ENCODE peak calls at places on chromosomes 3 and 15, in six cellular contexts. One of them, this sample, is unnamed.

GRCh38 chr3:52777959-52778805 is 783 bp downstream of the ITIH1 start:
- DNase-seq in GM12878: no peak
- DNase-seq in K562: no peak
- DNase-seq in H1: no peak
- DNase-seq in HCT116: no peak
- DNase-seq in SK-N-SH: no peak
- DNase-seq in this sample: no peak

GRCh38 chr3:149409351-149409750 is 31.9 kb upstream of the TM4SF1 start:
- DNase-seq in GM12878: no peak
- DNase-seq in K562: no peak
- DNase-seq in H1: no peak
- DNase-seq in HCT116: no peak
- DNase-seq in SK-N-SH: no peak
- DNase-seq in this sample: no peak

GRCh38 chr3:52039846-52040245 is 16.5 kb downstream of the DUSP7 start:
- DNase-seq in GM12878: no peak
- DNase-seq in K562: no peak
- DNase-seq in H1: no peak
- DNase-seq in HCT116: no peak
- DNase-seq in SK-N-SH: no peak
- DNase-seq in this sample: no peak

GRCh38 chr3:195224156-195224979 is 46.6 kb downstream of the XXYLT1 start:
- DNase-seq in GM12878: no peak
- DNase-seq in K562: no peak
- DNase-seq in H1: no peak
- DNase-seq in HCT116: no peak
- DNase-seq in SK-N-SH: no peak
- DNase-seq in this sample: no peak

GRCh38 chr3:52456169-52456799 is 880 bp downstream of the NISCH start:
- DNase-seq in GM12878: no peak
- DNase-seq in K562: peak
- DNase-seq in H1: no peak
- DNase-seq in HCT116: no peak
- DNase-seq in SK-N-SH: peak
- DNase-seq in this sample: peak

GRCh38 chr3:43855674-43856299 is 165.0 kb downstream of the ABHD5 start:
- DNase-seq in GM12878: peak
- DNase-seq in K562: peak
- DNase-seq in H1: no peak
- DNase-seq in HCT116: peak
- DNase-seq in SK-N-SH: peak
- DNase-seq in this sample: peak

GRCh38 chr3:120170223-120170622 is 76.0 kb upstream of the GSK3B start:
- DNase-seq in GM12878: no peak
- DNase-seq in K562: no peak
- DNase-seq in H1: no peak
- DNase-seq in HCT116: peak
- DNase-seq in SK-N-SH: no peak
- DNase-seq in this sample: no peak

GRCh38 chr3:109803274-109803673 is 465.9 kb upstream of the DPPA4 start:
- DNase-seq in GM12878: no peak
- DNase-seq in K562: no peak
- DNase-seq in H1: no peak
- DNase-seq in HCT116: peak
- DNase-seq in SK-N-SH: peak
- DNase-seq in this sample: no peak

GRCh38 chr3:139870000-139870675 is 64.8 kb upstream of the CLSTN2 start:
- DNase-seq in GM12878: no peak
- DNase-seq in K562: no peak
- DNase-seq in H1: no peak
- DNase-seq in HCT116: no peak
- DNase-seq in SK-N-SH: no peak
- DNase-seq in this sample: no peak

GRCh38 chr3:11567516-11568467 is 75.9 kb downstream of the VGLL4 start:
- DNase-seq in GM12878: no peak
- DNase-seq in K562: no peak
- DNase-seq in H1: no peak
- DNase-seq in HCT116: peak
- DNase-seq in SK-N-SH: no peak
- DNase-seq in this sample: peak

DNA sequence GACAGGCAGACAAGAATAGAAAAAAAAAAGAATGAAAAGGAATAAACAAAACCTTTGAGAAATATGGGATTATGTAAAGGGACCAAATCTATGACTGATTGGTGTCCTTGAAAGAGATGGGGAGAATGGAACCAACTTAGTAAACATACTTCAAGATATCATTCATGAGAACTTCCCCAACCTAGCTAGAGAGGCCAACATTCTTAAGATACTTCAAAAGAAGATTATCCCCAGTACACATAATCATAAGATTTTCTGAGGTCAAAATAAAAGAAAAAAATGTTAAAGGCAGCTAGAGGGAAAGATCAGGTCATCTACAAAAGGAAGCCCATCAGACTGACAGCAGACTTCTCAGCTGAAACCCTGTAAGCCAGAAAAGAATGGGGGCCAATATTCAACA is 91.4 kb upstream of the PSMD6 start:
- DNase-seq in GM12878: no peak
- DNase-seq in K562: no peak
- DNase-seq in H1: no peak
- DNase-seq in HCT116: no peak
- DNase-seq in SK-N-SH: no peak
- DNase-seq in this sample: no peak
- TF ChIP-seq POLR2AphosphoS5 in GM12878: no peak
- TF ChIP-seq POLR2AphosphoS5 in K562: no peak
- TF ChIP-seq POLR2AphosphoS5 in H1: no peak
- TF ChIP-seq POLR2AphosphoS5 in HCT116: no peak
- TF ChIP-seq POLR2AphosphoS5 in SK-N-SH: no peak
- TF ChIP-seq POLR2AphosphoS5 in this sample: no peak

DNA sequence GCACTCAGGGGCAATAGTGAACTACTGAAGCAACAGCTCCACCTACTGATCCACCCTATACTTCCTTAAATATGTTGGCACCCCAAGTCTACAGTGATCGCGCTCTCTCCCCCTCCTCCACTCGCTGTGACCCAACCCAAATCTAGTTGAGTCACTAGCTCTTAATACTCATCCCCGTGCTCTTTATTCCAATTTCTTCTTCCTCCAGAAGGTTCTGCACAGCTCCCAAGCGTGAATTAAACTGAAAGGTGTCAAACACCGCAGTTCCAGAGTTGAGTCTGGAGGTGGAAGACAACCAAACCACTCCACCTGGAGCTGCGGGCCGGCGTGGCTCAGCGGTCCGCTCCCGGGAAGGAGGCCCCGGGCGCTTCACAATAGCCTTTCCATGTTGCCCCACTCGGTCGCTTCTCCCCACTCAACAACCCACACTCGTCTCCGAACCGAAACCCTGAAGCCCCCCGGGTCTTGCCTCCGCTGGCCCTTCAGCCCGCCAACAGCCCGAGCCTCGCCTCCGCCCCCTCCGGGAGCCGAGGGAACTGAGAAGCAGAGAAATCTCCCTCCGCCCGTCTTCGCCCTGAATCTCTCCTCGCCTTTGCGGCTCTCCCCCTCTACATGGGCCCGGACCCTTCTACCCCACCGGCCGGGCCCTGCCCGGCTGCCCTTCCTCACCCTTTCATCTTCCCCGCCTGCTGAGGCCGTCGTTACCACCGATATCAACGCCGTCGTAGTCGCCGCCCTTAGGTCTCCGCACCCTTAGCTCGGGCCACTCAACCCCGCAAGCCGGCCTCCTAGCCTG is 578 bp downstream of the NAA50 start:
- DNase-seq in GM12878: peak
- DNase-seq in K562: peak
- DNase-seq in H1: peak
- DNase-seq in HCT116: peak
- DNase-seq in SK-N-SH: peak
- DNase-seq in this sample: peak
- H2AFZ ChIP-seq in GM12878: peak
- H2AFZ ChIP-seq in K562: peak
- H2AFZ ChIP-seq in H1: peak
- H2AFZ ChIP-seq in HCT116: no peak
- H2AFZ ChIP-seq in SK-N-SH: peak
- H2AFZ ChIP-seq in this sample: peak

GRCh38 chr3:33096103-33096868 is 660 bp downstream of the GLB1 start:
- DNase-seq in GM12878: no peak
- DNase-seq in K562: peak
- DNase-seq in H1: no peak
- DNase-seq in HCT116: no peak
- DNase-seq in SK-N-SH: peak
- DNase-seq in this sample: peak
- TF ChIP-seq POLR2AphosphoS5 in GM12878: no peak
- TF ChIP-seq POLR2AphosphoS5 in K562: no peak
- TF ChIP-seq POLR2AphosphoS5 in H1: no peak
- TF ChIP-seq POLR2AphosphoS5 in HCT116: no peak
- TF ChIP-seq POLR2AphosphoS5 in SK-N-SH: no peak
- TF ChIP-seq POLR2AphosphoS5 in this sample: no peak

DNA sequence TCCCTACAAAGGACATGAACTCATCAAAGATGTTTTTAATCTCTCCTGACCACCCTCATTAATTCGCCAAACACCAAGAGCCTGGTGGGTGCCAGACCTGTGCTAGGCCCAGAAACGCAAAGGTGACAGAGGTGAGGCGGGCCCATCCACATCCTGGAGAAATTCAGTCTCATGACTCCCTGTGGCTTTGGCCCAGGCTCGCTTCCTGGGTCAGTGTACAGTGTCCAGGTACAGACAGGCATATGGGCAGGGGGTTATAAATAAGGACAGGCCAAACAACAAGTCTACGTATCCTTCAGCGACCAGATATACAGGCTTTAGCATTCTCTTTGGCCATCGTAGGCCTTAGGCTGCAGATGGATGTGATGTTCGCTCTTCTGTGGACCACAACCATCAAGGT is 945 bp upstream of the PLA2G4F start:
- DNase-seq in GM12878: no peak
- DNase-seq in K562: no peak
- DNase-seq in H1: no peak
- DNase-seq in HCT116: no peak
- DNase-seq in SK-N-SH: no peak
- DNase-seq in this sample: no peak
- H2AFZ ChIP-seq in GM12878: no peak
- H2AFZ ChIP-seq in K562: no peak
- H2AFZ ChIP-seq in H1: no peak
- H2AFZ ChIP-seq in HCT116: no peak
- H2AFZ ChIP-seq in SK-N-SH: no peak
- H2AFZ ChIP-seq in this sample: no peak

GRCh38 chr15:52095597-52096262 is 16.8 kb downstream of the BCL2L10 start:
- DNase-seq in GM12878: no peak
- DNase-seq in K562: no peak
- DNase-seq in H1: no peak
- DNase-seq in HCT116: no peak
- DNase-seq in SK-N-SH: no peak
- DNase-seq in this sample: peak
- TF ChIP-seq POLR2AphosphoS5 in GM12878: no peak
- TF ChIP-seq POLR2AphosphoS5 in K562: no peak
- TF ChIP-seq POLR2AphosphoS5 in H1: no peak
- TF ChIP-seq POLR2AphosphoS5 in HCT116: no peak
- TF ChIP-seq POLR2AphosphoS5 in SK-N-SH: no peak
- TF ChIP-seq POLR2AphosphoS5 in this sample: no peak

This sample was measured in endothelial cell of umbilical vein.